ENCODE peak calls at places on chromosome 9, in five cellular contexts. D is IMR-90, T is A549, J is K562, V is GM12878. M is an unnamed sample.

GRCh38 chr9:37283730-37284235 is 138.7 kb upstream of the GRHPR start:
- DNase-seq in D (peak; percentile 87), T (peak; percentile 63), J (no peak), V (peak; percentile 72), M (no peak)

GRCh38 chr9:27726244-27727141 is 153.2 kb upstream of the C9orf72 start:
- DNase-seq in D (peak; percentile 55), T (peak; percentile 68), J (peak; percentile 38), V (peak; percentile 20), M (peak; percentile 50)

GRCh38 chr9:8014987-8015682 is 215.6 kb upstream of the DMAC1 start:
- DNase-seq in D (no peak), T (no peak), J (no peak), V (no peak), M (no peak)

GRCh38 chr9:121884057-121884512 is 209.0 kb downstream of the TTLL11 start:
- DNase-seq in D (no peak), T (no peak), J (no peak), V (no peak), M (peak; percentile 70)

GRCh38 chr9:88660611-88661010 is 125.6 kb downstream of the NXNL2 start:
- DNase-seq in D (peak; percentile 43), T (peak; percentile 60), J (peak; percentile 12), V (no peak), M (no peak)

GRCh38 chr9:27154923-27155322 is 45.9 kb downstream of the TEK start:
- DNase-seq in D (peak; percentile 95), T (no peak), J (no peak), V (no peak), M (no peak)

GRCh38 chr9:93645149-93645889 is 68.9 kb downstream of the PHF2 start:
- DNase-seq in D (no peak), T (no peak), J (no peak), V (no peak), M (no peak)

GRCh38 chr9:133677126-133678010 is 41.2 kb downstream of the DBH start:
- DNase-seq in D (no peak), T (no peak), J (no peak), V (no peak), M (no peak)

GRCh38 chr9:27888661-27889295 is 315.5 kb upstream of the C9orf72 start:
- DNase-seq in D (no peak), T (peak; percentile 38), J (peak; percentile 20), V (peak; percentile 4), M (peak; percentile 10)

GRCh38 chr9:96219615-96220257 is 82.2 kb downstream of the HSD17B3 start:
- DNase-seq in D (no peak), T (no peak), J (peak; percentile 39), V (no peak), M (peak; percentile 55)

GRCh38 chr9:124632077-124632621 is 125.0 kb upstream of the NR5A1 start:
- DNase-seq in D (peak; percentile 38), T (no peak), J (no peak), V (no peak), M (no peak)

GRCh38 chr9:86767373-86767772 is 179.9 kb downstream of the GAS1 start:
- DNase-seq in D (no peak), T (no peak), J (no peak), V (no peak), M (no peak)

GRCh38 chr9:100639851-100640250 is 62.0 kb downstream of the CAVIN4 start:
- DNase-seq in D (no peak), T (no peak), J (peak; percentile 7), V (no peak), M (no peak)

GRCh38 chr9:111037744-111038335 is 430 bp downstream of the LPAR1 start:
- DNase-seq in D (peak; percentile 27), T (peak; percentile 43), J (no peak), V (no peak), M (peak; percentile 86)

GRCh38 chr9:105026451-105026850 is 98.5 kb upstream of the ABCA1 start:
- DNase-seq in D (peak; percentile 79), T (no peak), J (no peak), V (no peak), M (no peak)

GRCh38 chr9:127714916-127715442 is 484 bp downstream of the PTRH1 start:
- DNase-seq in D (no peak), T (no peak), J (no peak), V (no peak), M (peak; percentile 75)

GRCh38 chr9:126002476-126003350 is 255.5 kb downstream of the PBX3 start:
- DNase-seq in D (no peak), T (no peak), J (no peak), V (no peak), M (peak; percentile 30)

GRCh38 chr9:126000731-126001580 is 253.8 kb downstream of the PBX3 start:
- DNase-seq in D (no peak), T (no peak), J (no peak), V (no peak), M (peak; percentile 33)

GRCh38 chr9:125999504-125999881 is 252.3 kb downstream of the PBX3 start:
- DNase-seq in D (no peak), T (no peak), J (no peak), V (no peak), M (peak; percentile 24)

GRCh38 chr9:126000256-126000655 is 253.1 kb downstream of the PBX3 start:
- DNase-seq in D (no peak), T (no peak), J (no peak), V (no peak), M (peak; percentile 13)

GRCh38 chr9:126001581-126002225 is 254.5 kb downstream of the PBX3 start:
- DNase-seq in D (no peak), T (no peak), J (no peak), V (no peak), M (peak; percentile 20)
- TF ChIP-seq RCOR1 in D (no peak), T (no peak), J (no peak), V (no peak), M (no peak)

DNA sequence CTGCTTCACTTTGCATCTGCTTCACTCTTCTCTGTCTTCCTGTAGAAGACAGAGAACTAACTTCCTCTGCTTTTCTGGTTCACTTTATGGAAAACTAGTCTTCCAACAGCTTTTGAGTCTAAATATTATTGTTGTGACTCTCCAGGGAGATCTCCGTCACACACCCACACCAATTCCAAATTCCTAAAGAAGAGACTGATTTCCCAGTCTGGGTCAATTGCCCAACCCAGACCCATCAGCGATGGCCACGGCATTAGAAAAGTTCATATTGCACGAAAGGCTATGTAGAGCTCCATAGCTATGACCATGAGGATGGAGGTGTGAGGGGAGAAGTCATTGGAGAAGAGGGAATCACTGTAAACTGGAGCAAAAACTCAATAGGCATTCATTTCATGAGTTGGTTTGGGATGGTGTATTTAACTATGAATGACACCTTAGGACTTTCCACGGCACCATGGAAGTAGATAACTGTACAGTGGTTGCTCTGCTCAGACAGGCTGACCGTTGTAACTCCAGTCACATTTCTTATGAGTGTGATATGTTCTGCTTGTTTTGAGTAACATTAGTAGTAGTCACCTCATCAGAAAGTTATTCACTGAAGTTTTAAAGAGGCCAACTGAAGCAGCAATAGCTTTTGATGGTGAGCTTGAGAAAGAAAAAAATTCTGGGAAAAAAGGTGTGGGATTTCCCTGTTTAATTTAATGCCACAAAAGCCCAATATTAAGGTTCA is 78.1 kb upstream of the MAMDC2 start:
- DNase-seq in D (peak; percentile 66), T (no peak), J (no peak), V (no peak), M (no peak)
- H3K4me2 ChIP-seq in D (no peak overlapping the region), T (no peak overlapping the region), J (no peak overlapping the region), V (no peak overlapping the region), M (no peak overlapping the region)

DNA sequence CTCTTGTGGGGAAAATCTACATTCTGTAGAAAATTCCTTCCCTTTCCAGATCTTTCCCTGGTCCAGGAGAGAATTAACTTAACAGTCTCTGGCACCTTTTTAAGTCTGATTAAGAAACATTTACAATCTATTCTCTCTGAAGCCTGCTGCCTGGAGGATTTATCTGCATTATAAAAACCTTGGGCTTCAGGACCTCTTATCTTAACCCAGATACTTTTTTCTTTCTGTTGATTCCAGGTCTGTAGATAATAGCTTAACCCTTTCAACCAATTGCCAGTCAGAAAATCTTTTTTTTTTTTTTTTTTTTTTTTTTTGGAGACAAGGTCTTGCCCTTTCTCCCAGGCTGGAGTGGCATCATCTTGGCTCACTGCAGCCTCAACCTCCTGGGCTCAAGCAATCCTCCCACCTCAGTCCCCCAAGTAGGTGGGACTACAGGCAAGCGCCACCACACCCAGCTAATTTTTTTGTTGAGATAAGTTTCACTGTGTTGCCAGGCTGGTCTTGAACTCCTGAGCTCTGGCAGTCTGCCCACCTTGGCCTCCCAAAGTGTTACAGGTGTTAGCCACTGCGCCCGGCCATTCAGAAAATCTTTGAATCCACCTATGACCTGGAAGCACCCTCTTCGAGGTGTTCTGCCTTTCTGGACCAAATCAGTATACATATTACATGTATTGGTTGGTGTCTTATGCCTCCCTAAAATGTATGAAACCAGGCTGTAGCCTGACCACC is 61.2 kb downstream of the KIAA1958 start:
- DNase-seq in D (no peak), T (no peak), J (peak; percentile 50), V (no peak), M (no peak)
- TF ChIP-seq RCOR1 in D (no peak), T (no peak), J (no peak), V (no peak), M (no peak)

GRCh38 chr9:97759611-97760288 is 62.6 kb upstream of the XPA start:
- DNase-seq in D (no peak), T (peak; percentile 70), J (no peak), V (no peak), M (no peak)
- H3K4me2 ChIP-seq in D (no peak overlapping the region), T (peak overlapping the region; percentile 75), J (no peak overlapping the region), V (no peak overlapping the region), M (no peak overlapping the region)

DNA sequence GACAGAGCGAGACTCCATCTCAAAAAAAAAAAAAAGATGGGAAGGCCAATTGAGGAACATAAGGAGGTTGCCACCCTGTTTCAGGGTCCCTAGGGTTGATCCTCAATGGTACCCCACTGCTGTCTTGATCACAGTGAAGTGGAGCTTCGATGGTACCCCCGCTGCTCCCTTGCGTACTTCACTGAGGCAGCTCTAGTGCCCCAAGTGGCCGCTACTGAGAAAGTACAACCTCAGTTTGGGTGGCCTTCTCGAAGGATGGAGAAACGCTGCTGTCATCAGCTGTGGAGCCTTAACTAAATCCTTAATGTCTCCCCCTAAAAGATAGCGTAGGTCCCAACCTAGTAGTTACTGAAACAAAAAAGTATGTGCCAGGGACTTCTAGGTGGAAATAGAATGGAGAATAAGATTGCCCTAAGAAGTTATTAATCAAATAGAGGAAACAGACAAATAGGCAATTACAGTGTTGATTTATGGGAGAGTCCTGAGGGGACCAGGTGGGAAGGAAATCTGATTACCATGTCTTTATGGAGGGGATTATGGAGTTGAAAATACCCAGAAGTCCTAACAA is 6.3 kb downstream of the TESK1 start:
- DNase-seq in D (peak; percentile 35), T (peak; percentile 53), J (peak; percentile 43), V (no peak), M (peak; percentile 77)
- TF ChIP-seq RCOR1 in D (no peak), T (no peak), J (no peak), V (no peak), M (peak; percentile 18)

GRCh38 chr9:135876936-135877335 is 30.4 kb downstream of the CAMSAP1 start:
- DNase-seq in D (no peak), T (no peak), J (no peak), V (no peak), M (no peak)

GRCh38 chr9:135879619-135880018 is 27.7 kb downstream of the CAMSAP1 start:
- DNase-seq in D (no peak), T (no peak), J (no peak), V (no peak), M (no peak)

GRCh38 chr9:135878528-135879236 is 28.7 kb downstream of the CAMSAP1 start:
- DNase-seq in D (no peak), T (no peak), J (no peak), V (no peak), M (no peak)

GRCh38 chr9:135877776-135878527 is 29.4 kb downstream of the CAMSAP1 start:
- DNase-seq in D (no peak), T (no peak), J (no peak), V (no peak), M (no peak)

GRCh38 chr9:135879237-135879601 is 28.1 kb downstream of the CAMSAP1 start:
- DNase-seq in D (peak; percentile 45), T (no peak), J (no peak), V (no peak), M (no peak)
- H3K4me2 ChIP-seq in D (no peak overlapping the region), T (no peak overlapping the region), J (no peak overlapping the region), V (no peak overlapping the region), M (no peak overlapping the region)

M was measured in SK-N-SH.